ENCODE peak calls at places on chromosomes 16 and 17, in nine cellular contexts. One of them, this sample, is unnamed.

GRCh38 chr17:80259642-80260535 is 763 bp upstream of the RNF213 start:
- DNase-seq in M059J: peak
- DNase-seq in neural crest cell: peak
- DNase-seq in fibroblast of mammary gland: peak
- DNase-seq in progenitor cell of endocrine pancreas: peak
- DNase-seq in aorta: peak
- DNase-seq in dorsolateral prefrontal cortex: peak
- DNase-seq in psoas muscle: peak
- DNase-seq in brain microvascular endothelial cell: peak
- DNase-seq in this sample: peak

GRCh38 chr17:6427284-6427781 is 7.6 kb downstream of the AIPL1 start:
- DNase-seq in M059J: peak
- DNase-seq in neural crest cell: no peak
- DNase-seq in fibroblast of mammary gland: peak
- DNase-seq in progenitor cell of endocrine pancreas: no peak
- DNase-seq in aorta: peak
- DNase-seq in dorsolateral prefrontal cortex: no peak
- DNase-seq in psoas muscle: no peak
- DNase-seq in brain microvascular endothelial cell: peak
- DNase-seq in this sample: no peak

GRCh38 chr17:29291163-29291752 is 2.7 kb downstream of the NUFIP2 start:
- DNase-seq in M059J: peak
- DNase-seq in neural crest cell: peak
- DNase-seq in fibroblast of mammary gland: peak
- DNase-seq in progenitor cell of endocrine pancreas: no peak
- DNase-seq in aorta: no peak
- DNase-seq in dorsolateral prefrontal cortex: no peak
- DNase-seq in psoas muscle: no peak
- DNase-seq in brain microvascular endothelial cell: peak
- DNase-seq in this sample: peak

GRCh38 chr17:63600569-63601438 is at the start of gene TACO1:
- DNase-seq in M059J: peak
- DNase-seq in neural crest cell: peak
- DNase-seq in fibroblast of mammary gland: peak
- DNase-seq in progenitor cell of endocrine pancreas: peak
- DNase-seq in aorta: peak
- DNase-seq in dorsolateral prefrontal cortex: peak
- DNase-seq in psoas muscle: peak
- DNase-seq in brain microvascular endothelial cell: peak
- DNase-seq in this sample: peak

GRCh38 chr17:2485543-2485942 is 26.1 kb downstream of the METTL16 start:
- DNase-seq in M059J: no peak
- DNase-seq in neural crest cell: no peak
- DNase-seq in fibroblast of mammary gland: peak
- DNase-seq in progenitor cell of endocrine pancreas: no peak
- DNase-seq in aorta: no peak
- DNase-seq in dorsolateral prefrontal cortex: no peak
- DNase-seq in psoas muscle: no peak
- DNase-seq in brain microvascular endothelial cell: no peak
- DNase-seq in this sample: no peak

GRCh38 chr16:23160574-23160973 is 11.3 kb upstream of the USP31 start:
- DNase-seq in M059J: no peak
- DNase-seq in neural crest cell: no peak
- DNase-seq in fibroblast of mammary gland: peak
- DNase-seq in progenitor cell of endocrine pancreas: no peak
- DNase-seq in aorta: no peak
- DNase-seq in dorsolateral prefrontal cortex: no peak
- DNase-seq in psoas muscle: no peak
- DNase-seq in brain microvascular endothelial cell: no peak
- DNase-seq in this sample: no peak

GRCh38 chr17:29565643-29566472 is 979 bp downstream of the ABHD15 start:
- DNase-seq in M059J: no peak
- DNase-seq in neural crest cell: no peak
- DNase-seq in fibroblast of mammary gland: no peak
- DNase-seq in progenitor cell of endocrine pancreas: no peak
- DNase-seq in aorta: peak
- DNase-seq in dorsolateral prefrontal cortex: no peak
- DNase-seq in psoas muscle: peak
- DNase-seq in brain microvascular endothelial cell: no peak
- DNase-seq in this sample: peak

GRCh38 chr17:77045441-77046041 is 95.2 kb upstream of the SEC14L1 start:
- DNase-seq in M059J: peak
- DNase-seq in neural crest cell: no peak
- DNase-seq in fibroblast of mammary gland: peak
- DNase-seq in progenitor cell of endocrine pancreas: no peak
- DNase-seq in aorta: no peak
- DNase-seq in dorsolateral prefrontal cortex: no peak
- DNase-seq in psoas muscle: no peak
- DNase-seq in brain microvascular endothelial cell: no peak
- DNase-seq in this sample: no peak

GRCh38 chr16:6857575-6857974 is 475.1 kb upstream of the RBFOX1 start:
- DNase-seq in M059J: no peak
- DNase-seq in neural crest cell: no peak
- DNase-seq in fibroblast of mammary gland: no peak
- DNase-seq in progenitor cell of endocrine pancreas: no peak
- DNase-seq in aorta: no peak
- DNase-seq in dorsolateral prefrontal cortex: no peak
- DNase-seq in psoas muscle: no peak
- DNase-seq in brain microvascular endothelial cell: no peak
- DNase-seq in this sample: no peak

GRCh38 chr17:19743101-19744100 is 4.7 kb downstream of the ALDH3A1 start:
- DNase-seq in M059J: no peak
- DNase-seq in neural crest cell: no peak
- DNase-seq in fibroblast of mammary gland: no peak
- DNase-seq in progenitor cell of endocrine pancreas: no peak
- DNase-seq in aorta: no peak
- DNase-seq in dorsolateral prefrontal cortex: no peak
- DNase-seq in psoas muscle: no peak
- DNase-seq in brain microvascular endothelial cell: no peak
- DNase-seq in this sample: no peak

GRCh38 chr17:11300201-11300600 is 59.2 kb downstream of the SHISA6 start:
- DNase-seq in M059J: no peak
- DNase-seq in neural crest cell: no peak
- DNase-seq in fibroblast of mammary gland: no peak
- DNase-seq in progenitor cell of endocrine pancreas: no peak
- DNase-seq in aorta: no peak
- DNase-seq in dorsolateral prefrontal cortex: no peak
- DNase-seq in psoas muscle: no peak
- DNase-seq in brain microvascular endothelial cell: no peak
- DNase-seq in this sample: no peak

GRCh38 chr17:29400818-29401217 is 10.7 kb downstream of the TAOK1 start:
- DNase-seq in M059J: no peak
- DNase-seq in neural crest cell: no peak
- DNase-seq in fibroblast of mammary gland: no peak
- DNase-seq in progenitor cell of endocrine pancreas: no peak
- DNase-seq in aorta: no peak
- DNase-seq in dorsolateral prefrontal cortex: no peak
- DNase-seq in psoas muscle: no peak
- DNase-seq in brain microvascular endothelial cell: no peak
- DNase-seq in this sample: no peak

GRCh38 chr16:12526521-12526920 is 277.2 kb downstream of the CPPED1 start:
- DNase-seq in M059J: no peak
- DNase-seq in neural crest cell: no peak
- DNase-seq in fibroblast of mammary gland: no peak
- DNase-seq in progenitor cell of endocrine pancreas: no peak
- DNase-seq in aorta: peak
- DNase-seq in dorsolateral prefrontal cortex: no peak
- DNase-seq in psoas muscle: no peak
- DNase-seq in brain microvascular endothelial cell: no peak
- DNase-seq in this sample: no peak

GRCh38 chr16:69329369-69330285 is 761 bp downstream of the PDF start:
- DNase-seq in M059J: peak
- DNase-seq in neural crest cell: no peak
- DNase-seq in fibroblast of mammary gland: no peak
- DNase-seq in progenitor cell of endocrine pancreas: no peak
- DNase-seq in aorta: peak
- DNase-seq in dorsolateral prefrontal cortex: peak
- DNase-seq in psoas muscle: no peak
- DNase-seq in brain microvascular endothelial cell: no peak
- DNase-seq in this sample: peak

GRCh38 chr17:71983828-71984227 is 137.0 kb upstream of the SOX9 start:
- DNase-seq in M059J: peak
- DNase-seq in neural crest cell: no peak
- DNase-seq in fibroblast of mammary gland: no peak
- DNase-seq in progenitor cell of endocrine pancreas: no peak
- DNase-seq in aorta: no peak
- DNase-seq in dorsolateral prefrontal cortex: no peak
- DNase-seq in psoas muscle: no peak
- DNase-seq in brain microvascular endothelial cell: no peak
- DNase-seq in this sample: no peak

GRCh38 chr16:75096730-75097129 is 19.9 kb downstream of the LDHD start:
- DNase-seq in M059J: no peak
- DNase-seq in neural crest cell: no peak
- DNase-seq in fibroblast of mammary gland: no peak
- DNase-seq in progenitor cell of endocrine pancreas: no peak
- DNase-seq in aorta: no peak
- DNase-seq in dorsolateral prefrontal cortex: no peak
- DNase-seq in psoas muscle: no peak
- DNase-seq in brain microvascular endothelial cell: no peak
- DNase-seq in this sample: peak

GRCh38 chr16:4052801-4053662 is 63.2 kb downstream of the ADCY9 start:
- DNase-seq in M059J: peak
- DNase-seq in neural crest cell: no peak
- DNase-seq in fibroblast of mammary gland: peak
- DNase-seq in progenitor cell of endocrine pancreas: no peak
- DNase-seq in aorta: peak
- DNase-seq in dorsolateral prefrontal cortex: peak
- DNase-seq in psoas muscle: peak
- DNase-seq in brain microvascular endothelial cell: peak
- DNase-seq in this sample: no peak

GRCh38 chr16:88921603-88921995 is 55.1 kb upstream of the PABPN1L start:
- DNase-seq in M059J: no peak
- DNase-seq in neural crest cell: no peak
- DNase-seq in fibroblast of mammary gland: no peak
- DNase-seq in progenitor cell of endocrine pancreas: no peak
- DNase-seq in aorta: no peak
- DNase-seq in dorsolateral prefrontal cortex: no peak
- DNase-seq in psoas muscle: no peak
- DNase-seq in brain microvascular endothelial cell: no peak
- DNase-seq in this sample: no peak

GRCh38 chr16:48687421-48688038 is 77.5 kb upstream of the N4BP1 start:
- DNase-seq in M059J: peak
- DNase-seq in neural crest cell: peak
- DNase-seq in fibroblast of mammary gland: peak
- DNase-seq in progenitor cell of endocrine pancreas: peak
- DNase-seq in aorta: no peak
- DNase-seq in dorsolateral prefrontal cortex: peak
- DNase-seq in psoas muscle: peak
- DNase-seq in brain microvascular endothelial cell: peak
- DNase-seq in this sample: peak

GRCh38 chr17:4266550-4266949 is 2.8 kb upstream of the ANKFY1 start:
- DNase-seq in M059J: no peak
- DNase-seq in neural crest cell: no peak
- DNase-seq in fibroblast of mammary gland: no peak
- DNase-seq in progenitor cell of endocrine pancreas: no peak
- DNase-seq in aorta: no peak
- DNase-seq in dorsolateral prefrontal cortex: no peak
- DNase-seq in psoas muscle: no peak
- DNase-seq in brain microvascular endothelial cell: no peak
- DNase-seq in this sample: no peak

GRCh38 chr17:79865351-79866210 is 26.3 kb upstream of the CBX4 start:
- DNase-seq in M059J: no peak
- DNase-seq in neural crest cell: no peak
- DNase-seq in fibroblast of mammary gland: no peak
- DNase-seq in progenitor cell of endocrine pancreas: no peak
- DNase-seq in aorta: peak
- DNase-seq in dorsolateral prefrontal cortex: no peak
- DNase-seq in psoas muscle: no peak
- DNase-seq in brain microvascular endothelial cell: no peak
- DNase-seq in this sample: no peak

GRCh38 chr16:21301168-21301894 is 23.2 kb upstream of the CRYM start:
- DNase-seq in M059J: peak
- DNase-seq in neural crest cell: peak
- DNase-seq in fibroblast of mammary gland: peak
- DNase-seq in progenitor cell of endocrine pancreas: peak
- DNase-seq in aorta: peak
- DNase-seq in dorsolateral prefrontal cortex: peak
- DNase-seq in psoas muscle: peak
- DNase-seq in brain microvascular endothelial cell: peak
- DNase-seq in this sample: peak

GRCh38 chr17:67050066-67050465 is 5.7 kb downstream of the CACNG1 start:
- DNase-seq in M059J: no peak
- DNase-seq in neural crest cell: no peak
- DNase-seq in fibroblast of mammary gland: no peak
- DNase-seq in progenitor cell of endocrine pancreas: no peak
- DNase-seq in aorta: no peak
- DNase-seq in dorsolateral prefrontal cortex: no peak
- DNase-seq in psoas muscle: no peak
- DNase-seq in brain microvascular endothelial cell: no peak
- DNase-seq in this sample: no peak

GRCh38 chr17:13134106-13134505 is 116.3 kb upstream of the ELAC2 start:
- DNase-seq in M059J: peak
- DNase-seq in neural crest cell: no peak
- DNase-seq in fibroblast of mammary gland: peak
- DNase-seq in progenitor cell of endocrine pancreas: no peak
- DNase-seq in aorta: no peak
- DNase-seq in dorsolateral prefrontal cortex: no peak
- DNase-seq in psoas muscle: no peak
- DNase-seq in brain microvascular endothelial cell: no peak
- DNase-seq in this sample: peak

GRCh38 chr17:33709881-33710280 is 416.8 kb upstream of the ASIC2 start:
- DNase-seq in M059J: no peak
- DNase-seq in neural crest cell: no peak
- DNase-seq in fibroblast of mammary gland: no peak
- DNase-seq in progenitor cell of endocrine pancreas: no peak
- DNase-seq in aorta: no peak
- DNase-seq in dorsolateral prefrontal cortex: no peak
- DNase-seq in psoas muscle: no peak
- DNase-seq in brain microvascular endothelial cell: no peak
- DNase-seq in this sample: no peak

GRCh38 chr16:64133396-64133795 is 988.5 kb downstream of the CDH11 start:
- DNase-seq in M059J: no peak
- DNase-seq in neural crest cell: no peak
- DNase-seq in fibroblast of mammary gland: no peak
- DNase-seq in progenitor cell of endocrine pancreas: no peak
- DNase-seq in aorta: no peak
- DNase-seq in dorsolateral prefrontal cortex: no peak
- DNase-seq in psoas muscle: no peak
- DNase-seq in brain microvascular endothelial cell: no peak
- DNase-seq in this sample: no peak

GRCh38 chr17:52025231-52025630 is 133.3 kb downstream of the CA10 start:
- DNase-seq in M059J: no peak
- DNase-seq in neural crest cell: no peak
- DNase-seq in fibroblast of mammary gland: no peak
- DNase-seq in progenitor cell of endocrine pancreas: no peak
- DNase-seq in aorta: no peak
- DNase-seq in dorsolateral prefrontal cortex: no peak
- DNase-seq in psoas muscle: no peak
- DNase-seq in brain microvascular endothelial cell: no peak
- DNase-seq in this sample: no peak

GRCh38 chr16:85324506-85324905 is 212.2 kb upstream of the CIBAR2 start:
- DNase-seq in M059J: no peak
- DNase-seq in neural crest cell: no peak
- DNase-seq in fibroblast of mammary gland: no peak
- DNase-seq in progenitor cell of endocrine pancreas: no peak
- DNase-seq in aorta: no peak
- DNase-seq in dorsolateral prefrontal cortex: no peak
- DNase-seq in psoas muscle: no peak
- DNase-seq in brain microvascular endothelial cell: no peak
- DNase-seq in this sample: no peak

GRCh38 chr16:85303354-85303883 is 191.1 kb upstream of the CIBAR2 start:
- DNase-seq in M059J: no peak
- DNase-seq in neural crest cell: peak
- DNase-seq in fibroblast of mammary gland: no peak
- DNase-seq in progenitor cell of endocrine pancreas: peak
- DNase-seq in aorta: peak
- DNase-seq in dorsolateral prefrontal cortex: no peak
- DNase-seq in psoas muscle: peak
- DNase-seq in brain microvascular endothelial cell: no peak
- DNase-seq in this sample: no peak

GRCh38 chr16:81598083-81598482 is 153.5 kb downstream of the CMIP start:
- DNase-seq in M059J: no peak
- DNase-seq in neural crest cell: no peak
- DNase-seq in fibroblast of mammary gland: no peak
- DNase-seq in progenitor cell of endocrine pancreas: no peak
- DNase-seq in aorta: no peak
- DNase-seq in dorsolateral prefrontal cortex: no peak
- DNase-seq in psoas muscle: no peak
- DNase-seq in brain microvascular endothelial cell: no peak
- DNase-seq in this sample: no peak

GRCh38 chr17:4161560-4162221 is 18.7 kb downstream of the CYB5D2 start:
- DNase-seq in M059J: peak
- DNase-seq in neural crest cell: no peak
- DNase-seq in fibroblast of mammary gland: no peak
- DNase-seq in progenitor cell of endocrine pancreas: no peak
- DNase-seq in aorta: no peak
- DNase-seq in dorsolateral prefrontal cortex: no peak
- DNase-seq in psoas muscle: no peak
- DNase-seq in brain microvascular endothelial cell: no peak
- DNase-seq in this sample: peak